ENCODE peak calls at places on chromosomes 16 and 17, in four cellular contexts. F, I, D and X are unnamed samples.
A peak's percentile ranks its signal among the peaks of the same experiment; 100 is the strongest.

GRCh38 chr16:86578499-86579267 is at the start of gene FOXL1:
- DNase-seq in F (no peak), I (peak; percentile 80), D (no peak), X (no peak)

GRCh38 chr17:20981046-20981920 is 61.5 kb downstream of the USP22 start:
- DNase-seq in F (no peak), I (no peak), D (no peak), X (no peak)

GRCh38 chr17:19713462-19713861 is 2.9 kb downstream of the SLC47A2 start:
- DNase-seq in F (no peak), I (no peak), D (no peak), X (no peak)

GRCh38 chr17:33328129-33328528 is 35.0 kb upstream of the ASIC2 start:
- DNase-seq in F (no peak), I (peak; percentile 4), D (peak; percentile 23), X (peak; percentile 7)

GRCh38 chr17:44518032-44518431 is 14.8 kb upstream of the GPATCH8 start:
- DNase-seq in F (no peak), I (peak; percentile 51), D (no peak), X (no peak)

GRCh38 chr17:19904412-19904811 is 36.7 kb upstream of the ULK2 start:
- DNase-seq in F (no peak), I (peak; percentile 60), D (no peak), X (no peak)

GRCh38 chr16:71255721-71256120 is 25.2 kb upstream of the HYDIN start:
- DNase-seq in F (no peak), I (no peak), D (no peak), X (no peak)

GRCh38 chr16:55120408-55120807 is 189.7 kb downstream of the IRX5 start:
- DNase-seq in F (no peak), I (no peak), D (no peak), X (no peak)

GRCh38 chr16:51149721-51150158 is 1.3 kb downstream of the SALL1 start:
- DNase-seq in F (no peak), I (no peak), D (no peak), X (no peak)

GRCh38 chr16:67514382-67514828 is 14.2 kb upstream of the RIPOR1 start:
- DNase-seq in F (peak; percentile 82), I (peak; percentile 84), D (peak; percentile 65), X (no peak)

GRCh38 chr17:32621612-32622312 is 135.0 kb downstream of the CDK5R1 start:
- DNase-seq in F (no peak), I (no peak), D (peak; percentile 63), X (peak; percentile 41)

GRCh38 chr17:55704412-55704811 is 18.3 kb downstream of the TMEM100 start:
- DNase-seq in F (no peak), I (no peak), D (no peak), X (no peak)

GRCh38 chr17:67270411-67270810 is 25.4 kb upstream of the HELZ start:
- DNase-seq in F (no peak), I (no peak), D (no peak), X (no peak)

GRCh38 chr16:1333149-1333812 is at the start of gene BAIAP3:
- DNase-seq in F (no peak), I (no peak), D (no peak), X (no peak)

GRCh38 chr17:57783338-57783742 is 38.2 kb upstream of the CCDC182 start:
- DNase-seq in F (peak; percentile 62), I (peak; percentile 5), D (peak; percentile 84), X (peak; percentile 74)

GRCh38 chr16:47142469-47143328 is 1.0 kb downstream of the NETO2 start:
- DNase-seq in F (peak; percentile 41), I (peak; percentile 44), D (peak; percentile 46), X (no peak)

GRCh38 chr16:67882374-67883145 is 2.1 kb upstream of the NRN1L start:
- DNase-seq in F (no peak), I (no peak), D (no peak), X (no peak)

GRCh38 chr17:75783069-75783783 is 1.4 kb upstream of the UNK start:
- DNase-seq in F (no peak), I (peak; percentile 64), D (no peak), X (no peak)

GRCh38 chr16:76226011-76226410 is 51.2 kb upstream of the CNTNAP4 start:
- DNase-seq in F (no peak), I (no peak), D (no peak), X (no peak)

GRCh38 chr16:67104061-67104460 is 5.7 kb upstream of the PHAF1 start:
- DNase-seq in F (no peak), I (peak; percentile 23), D (no peak), X (peak; percentile 37)

GRCh38 chr17:82882715-82883446 is 43.1 kb upstream of the ZNF750 start:
- DNase-seq in F (peak; percentile 74), I (no peak), D (no peak), X (no peak)
- H3K4me3 ChIP-seq in F (no peak overlapping the region), I (no peak overlapping the region), D (no peak overlapping the region), X (no peak overlapping the region)

DNA sequence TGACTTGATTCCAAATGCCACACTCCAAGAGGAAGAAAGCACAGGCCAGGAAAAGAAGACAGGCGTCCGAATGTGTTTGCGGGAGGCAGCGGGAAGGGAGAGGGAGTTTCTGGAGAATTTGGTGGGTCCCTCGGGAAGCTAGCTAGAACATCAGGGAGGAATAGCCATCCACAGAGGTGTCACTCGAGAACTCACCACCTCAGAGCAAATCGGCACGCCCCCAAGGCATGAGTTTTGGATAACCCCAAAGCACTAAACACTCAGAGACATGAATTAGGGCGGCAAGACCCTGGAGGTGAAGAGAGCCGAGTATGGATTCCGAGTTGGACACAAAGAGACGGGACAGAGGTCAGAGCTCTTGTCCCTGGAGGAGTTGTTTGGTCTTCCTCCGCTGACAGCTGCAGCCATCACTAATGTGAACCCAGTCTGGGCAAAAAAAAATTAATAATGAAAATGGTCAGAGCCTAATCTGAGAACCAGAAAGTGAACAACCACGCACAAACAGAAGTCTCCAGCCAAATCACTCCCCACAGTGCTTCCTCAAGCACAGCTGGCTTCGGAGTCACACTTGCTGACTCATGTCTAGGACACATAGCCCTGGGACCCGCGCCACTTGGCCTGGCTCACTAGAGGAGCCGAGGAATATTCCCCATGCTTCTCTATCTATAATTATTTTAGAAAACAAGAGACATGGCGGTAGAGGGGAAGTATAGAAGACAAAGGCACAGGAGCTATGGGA is 109.3 kb downstream of the ZFHX3 start:
- DNase-seq in F (peak; percentile 74), I (peak; percentile 93), D (no peak), X (no peak)
- H3K4me3 ChIP-seq in F (no peak overlapping the region), I (peak overlapping the region; percentile 22), D (no peak overlapping the region), X (no peak overlapping the region)

GRCh38 chr17:78709688-78710290 is 72.3 kb downstream of the CYTH1 start:
- DNase-seq in F (no peak), I (no peak), D (no peak), X (no peak)
- H3K4me3 ChIP-seq in F (no peak overlapping the region), I (no peak overlapping the region), D (no peak overlapping the region), X (no peak overlapping the region)

GRCh38 chr16:28196331-28196987 is 15.3 kb downstream of the XPO6 start:
- DNase-seq in F (no peak), I (no peak), D (no peak), X (no peak)

GRCh38 chr16:28192811-28193529 is 18.8 kb downstream of the XPO6 start:
- DNase-seq in F (no peak), I (no peak), D (no peak), X (no peak)

GRCh38 chr16:28191364-28191985 is 20.3 kb downstream of the XPO6 start:
- DNase-seq in F (no peak), I (no peak), D (no peak), X (no peak)

GRCh38 chr16:28195859-28196258 is 15.9 kb downstream of the XPO6 start:
- DNase-seq in F (no peak), I (no peak), D (no peak), X (no peak)

GRCh38 chr16:28193530-28194423 is 18.0 kb downstream of the XPO6 start:
- DNase-seq in F (no peak), I (peak; percentile 98), D (no peak), X (no peak)
- H3K4me3 ChIP-seq in F (no peak overlapping the region), I (no peak overlapping the region), D (no peak overlapping the region), X (no peak overlapping the region)

DNA sequence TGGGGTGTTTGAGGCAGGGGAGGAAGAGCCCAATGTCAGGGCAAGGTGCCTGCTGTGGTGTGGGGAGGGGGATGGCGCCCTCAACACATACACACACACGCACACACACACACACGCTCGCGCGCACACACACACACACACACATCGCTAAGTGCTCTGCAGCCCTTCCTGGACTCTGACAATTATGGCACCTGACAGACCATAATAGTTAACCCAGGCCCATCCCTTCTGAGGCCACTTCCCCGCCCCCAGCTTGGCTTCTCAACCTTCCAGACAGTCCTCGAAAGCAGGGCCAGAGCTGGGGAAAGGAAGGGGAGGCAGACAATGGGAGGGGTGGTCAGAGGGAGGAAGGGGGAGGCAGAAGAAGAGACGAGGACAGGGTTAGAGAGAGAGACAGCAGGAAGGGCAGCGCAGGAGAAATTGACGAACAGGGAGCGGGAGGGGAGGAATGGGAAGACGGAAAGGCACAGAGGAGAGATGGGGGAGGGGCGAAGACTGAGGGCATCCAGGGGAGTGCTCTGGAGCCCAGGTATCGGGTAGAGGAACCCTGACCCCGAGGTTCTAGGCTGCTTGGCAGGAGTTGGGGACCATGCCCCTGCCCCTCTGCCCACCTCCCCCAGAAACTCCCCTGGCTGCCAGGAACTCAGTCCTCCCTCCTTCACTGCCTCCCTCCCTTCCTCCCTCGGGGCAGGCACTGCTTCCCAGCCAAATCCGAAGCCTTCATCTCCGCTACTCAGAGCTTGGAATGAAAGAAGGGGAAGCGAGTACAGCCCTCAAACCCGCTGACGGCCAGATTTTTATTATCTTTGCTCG is 4.0 kb downstream of the SRCIN1 start:
- DNase-seq in F (no peak), I (no peak), D (no peak), X (no peak)
- H3K4me3 ChIP-seq in F (no peak overlapping the region), I (no peak overlapping the region), D (peak overlapping the region; percentile 6), X (no peak overlapping the region)

GRCh38 chr17:846901-847777 is 65.0 kb downstream of the MRM3 start:
- DNase-seq in F (no peak), I (peak; percentile 41), D (no peak), X (no peak)
- H3K4me3 ChIP-seq in F (peak overlapping the region; percentile 7), I (no peak overlapping the region), D (no peak overlapping the region), X (no peak overlapping the region)